ENCODE peak calls at places on chromosomes 6 and 20, in five cellular contexts. W is anterior cingulate cortex; Q is H4; R is A172; I is stimulated activated effector memory CD8-positive, alpha-beta T cell treated with anti-CD3 and anti-CD28 coated beads, Interleukin-12 subunit alpha, Interleukin-12 subunit beta, amount 100 ng/mL, for 72 hours. E is an unnamed sample.

GRCh38 chr20:63587781-63588591 is 13.9 kb upstream of the HELZ2 start:
- DNase-seq in W (no peak), Q (no peak), R (no peak), I (no peak), E (no peak)

GRCh38 chr6:130906736-130907381 is 79.7 kb downstream of the SMLR1 start:
- DNase-seq in W (no peak), Q (no peak), R (no peak), I (no peak), E (no peak)

GRCh38 chr6:122154912-122155516 is 244.4 kb upstream of the HSF2 start:
- DNase-seq in W (no peak), Q (no peak), R (no peak), I (no peak), E (no peak)

GRCh38 chr6:21414065-21414464 is 179.5 kb upstream of the SOX4 start:
- DNase-seq in W (no peak), Q (no peak), R (no peak), I (no peak), E (no peak)

GRCh38 chr6:34791842-34792604 is at the start of gene BLTP3A:
- DNase-seq in W (peak), Q (no peak), R (peak), I (peak), E (peak)

GRCh38 chr6:27183082-27183832 is 64.2 kb upstream of the PRSS16 start:
- DNase-seq in W (no peak), Q (no peak), R (no peak), I (no peak), E (no peak)

GRCh38 chr6:135236732-135237131 is 55.6 kb downstream of the MYB start:
- DNase-seq in W (no peak), Q (no peak), R (no peak), I (no peak), E (no peak)

GRCh38 chr20:25495189-25495824 is 87.8 kb downstream of the GINS1 start:
- DNase-seq in W (no peak), Q (no peak), R (no peak), I (no peak), E (no peak)

GRCh38 chr6:12083763-12084162 is 71.7 kb downstream of the HIVEP1 start:
- DNase-seq in W (no peak), Q (no peak), R (no peak), I (no peak), E (no peak)

GRCh38 chr20:54257090-54257816 is 49.4 kb downstream of the PFDN4 start:
- DNase-seq in W (no peak), Q (peak), R (peak), I (no peak), E (peak)

GRCh38 chr6:89887452-89888137 is 6.7 kb upstream of the GJA10 start:
- DNase-seq in W (no peak), Q (no peak), R (no peak), I (no peak), E (no peak)

GRCh38 chr6:139540276-139540675 is 165.8 kb upstream of the CITED2 start:
- DNase-seq in W (no peak), Q (peak), R (peak), I (peak), E (peak)

GRCh38 chr20:18585134-18585533 is 2.7 kb upstream of the DTD1 start:
- DNase-seq in W (no peak), Q (peak), R (peak), I (no peak), E (peak)

GRCh38 chr6:19803331-19804330 is 33.5 kb upstream of the ID4 start:
- DNase-seq in W (no peak), Q (no peak), R (peak), I (no peak), E (no peak)

GRCh38 chr20:41185013-41185757 is 47.8 kb downstream of the PLCG1 start:
- DNase-seq in W (peak), Q (no peak), R (no peak), I (no peak), E (no peak)